ENCODE peak calls at places on chromosomes 12 and 14, in nine cellular contexts. One of them, this sample, is unnamed.

GRCh38 chr12:106205208-106206069 is 42.4 kb downstream of the CKAP4 start:
- DNase-seq in CD8-positive, alpha-beta T cell: no peak
- DNase-seq in brain microvascular endothelial cell: no peak
- DNase-seq in tibial nerve: no peak
- DNase-seq in IMR-90: no peak
- DNase-seq in OCI-LY7: no peak
- DNase-seq in AG09319: no peak
- DNase-seq in GM13976: no peak
- DNase-seq in AG10803: peak; percentile 35
- DNase-seq in this sample: no peak

GRCh38 chr14:76929927-76930326 is 98.6 kb downstream of the IRF2BPL start:
- DNase-seq in CD8-positive, alpha-beta T cell: peak; percentile 28
- DNase-seq in tibial nerve: no peak
- DNase-seq in AG10803: peak; percentile 31
- DNase-seq in IMR-90: no peak
- DNase-seq in brain microvascular endothelial cell: no peak
- DNase-seq in OCI-LY7: no peak
- DNase-seq in AG09319: no peak
- DNase-seq in GM13976: no peak
- DNase-seq in this sample: no peak

GRCh38 chr12:114976361-114976760 is 292.4 kb upstream of the TBX3 start:
- DNase-seq in OCI-LY7: no peak
- DNase-seq in CD8-positive, alpha-beta T cell: no peak
- DNase-seq in GM13976: no peak
- DNase-seq in AG09319: no peak
- DNase-seq in tibial nerve: no peak
- DNase-seq in brain microvascular endothelial cell: no peak
- DNase-seq in AG10803: peak; percentile 33
- DNase-seq in IMR-90: no peak
- DNase-seq in this sample: no peak

GRCh38 chr14:55373784-55374725 is 37.6 kb downstream of the ATG14 start:
- DNase-seq in brain microvascular endothelial cell: no peak
- DNase-seq in tibial nerve: no peak
- DNase-seq in GM13976: peak; percentile 71
- DNase-seq in AG09319: no peak
- DNase-seq in AG10803: no peak
- DNase-seq in IMR-90: peak; percentile 77
- DNase-seq in CD8-positive, alpha-beta T cell: no peak
- DNase-seq in OCI-LY7: peak; percentile 5
- DNase-seq in this sample: peak; percentile 57

GRCh38 chr14:99522934-99523660 is 41.9 kb downstream of the CCNK start:
- DNase-seq in tibial nerve: no peak
- DNase-seq in OCI-LY7: no peak
- DNase-seq in AG09319: no peak
- DNase-seq in GM13976: no peak
- DNase-seq in brain microvascular endothelial cell: no peak
- DNase-seq in CD8-positive, alpha-beta T cell: no peak
- DNase-seq in IMR-90: peak; percentile 23
- DNase-seq in AG10803: no peak
- DNase-seq in this sample: no peak

GRCh38 chr12:65263777-65264176 is 14.7 kb upstream of the MSRB3 start:
- DNase-seq in tibial nerve: no peak
- DNase-seq in brain microvascular endothelial cell: no peak
- DNase-seq in IMR-90: no peak
- DNase-seq in OCI-LY7: no peak
- DNase-seq in AG10803: no peak
- DNase-seq in AG09319: no peak
- DNase-seq in GM13976: no peak
- DNase-seq in CD8-positive, alpha-beta T cell: no peak
- DNase-seq in this sample: no peak

GRCh38 chr14:43039881-43040280 is 1433.2 kb downstream of the LRFN5 start:
- DNase-seq in CD8-positive, alpha-beta T cell: no peak
- DNase-seq in brain microvascular endothelial cell: no peak
- DNase-seq in GM13976: no peak
- DNase-seq in AG10803: no peak
- DNase-seq in OCI-LY7: no peak
- DNase-seq in IMR-90: no peak
- DNase-seq in AG09319: no peak
- DNase-seq in tibial nerve: no peak
- DNase-seq in this sample: no peak

GRCh38 chr14:33676135-33676566 is 274.7 kb downstream of the EGLN3 start:
- DNase-seq in AG09319: no peak
- DNase-seq in IMR-90: no peak
- DNase-seq in OCI-LY7: no peak
- DNase-seq in tibial nerve: peak; percentile 9
- DNase-seq in AG10803: no peak
- DNase-seq in CD8-positive, alpha-beta T cell: no peak
- DNase-seq in GM13976: no peak
- DNase-seq in brain microvascular endothelial cell: peak; percentile 69
- DNase-seq in this sample: no peak

GRCh38 chr12:53757095-53757770 is 5.5 kb upstream of the CISTR start:
- DNase-seq in AG09319: no peak
- DNase-seq in brain microvascular endothelial cell: peak; percentile 68
- DNase-seq in OCI-LY7: peak; percentile 87
- DNase-seq in tibial nerve: peak; percentile 74
- DNase-seq in CD8-positive, alpha-beta T cell: peak; percentile 69
- DNase-seq in GM13976: peak; percentile 89
- DNase-seq in IMR-90: peak; percentile 55
- DNase-seq in AG10803: peak; percentile 63
- DNase-seq in this sample: peak; percentile 89

GRCh38 chr14:97477353-97477752 is 680.2 kb downstream of the VRK1 start:
- DNase-seq in AG10803: no peak
- DNase-seq in CD8-positive, alpha-beta T cell: no peak
- DNase-seq in AG09319: no peak
- DNase-seq in brain microvascular endothelial cell: no peak
- DNase-seq in GM13976: no peak
- DNase-seq in IMR-90: no peak
- DNase-seq in OCI-LY7: no peak
- DNase-seq in tibial nerve: no peak
- DNase-seq in this sample: no peak

GRCh38 chr14:96108061-96108795 is 69.1 kb downstream of the C14orf132 start:
- DNase-seq in AG10803: no peak
- DNase-seq in IMR-90: no peak
- DNase-seq in AG09319: no peak
- DNase-seq in OCI-LY7: no peak
- DNase-seq in brain microvascular endothelial cell: no peak
- DNase-seq in CD8-positive, alpha-beta T cell: no peak
- DNase-seq in tibial nerve: no peak
- DNase-seq in GM13976: no peak
- DNase-seq in this sample: no peak

GRCh38 chr12:4444031-4444430 is 1.6 kb downstream of the FGF6 start:
- DNase-seq in OCI-LY7: no peak
- DNase-seq in GM13976: peak; percentile 10
- DNase-seq in brain microvascular endothelial cell: no peak
- DNase-seq in AG09319: no peak
- DNase-seq in AG10803: no peak
- DNase-seq in CD8-positive, alpha-beta T cell: no peak
- DNase-seq in tibial nerve: no peak
- DNase-seq in IMR-90: no peak
- DNase-seq in this sample: no peak

GRCh38 chr12:57737467-57738141 is 938 bp downstream of the AGAP2 start:
- DNase-seq in tibial nerve: no peak
- DNase-seq in GM13976: no peak
- DNase-seq in AG09319: no peak
- DNase-seq in CD8-positive, alpha-beta T cell: no peak
- DNase-seq in IMR-90: peak; percentile 7
- DNase-seq in OCI-LY7: no peak
- DNase-seq in brain microvascular endothelial cell: no peak
- DNase-seq in AG10803: no peak
- DNase-seq in this sample: no peak

GRCh38 chr12:52573743-52574142 is at the start of gene KRT74:
- DNase-seq in IMR-90: no peak
- DNase-seq in brain microvascular endothelial cell: no peak
- DNase-seq in OCI-LY7: no peak
- DNase-seq in CD8-positive, alpha-beta T cell: no peak
- DNase-seq in AG10803: no peak
- DNase-seq in GM13976: no peak
- DNase-seq in AG09319: no peak
- DNase-seq in tibial nerve: no peak
- DNase-seq in this sample: no peak

GRCh38 chr12:52575256-52575655 is 1.6 kb upstream of the KRT74 start:
- DNase-seq in CD8-positive, alpha-beta T cell: no peak
- DNase-seq in tibial nerve: no peak
- DNase-seq in AG10803: no peak
- DNase-seq in brain microvascular endothelial cell: no peak
- DNase-seq in GM13976: no peak
- DNase-seq in OCI-LY7: no peak
- DNase-seq in IMR-90: no peak
- DNase-seq in AG09319: no peak
- DNase-seq in this sample: no peak

GRCh38 chr12:52573306-52573705 is 337 bp downstream of the KRT74 start:
- DNase-seq in AG09319: no peak
- DNase-seq in OCI-LY7: no peak
- DNase-seq in tibial nerve: no peak
- DNase-seq in GM13976: no peak
- DNase-seq in brain microvascular endothelial cell: no peak
- DNase-seq in IMR-90: no peak
- DNase-seq in CD8-positive, alpha-beta T cell: no peak
- DNase-seq in AG10803: no peak
- DNase-seq in this sample: no peak

GRCh38 chr12:52577316-52577715 is 3.7 kb upstream of the KRT74 start:
- DNase-seq in GM13976: no peak
- DNase-seq in AG09319: no peak
- DNase-seq in brain microvascular endothelial cell: no peak
- DNase-seq in IMR-90: no peak
- DNase-seq in tibial nerve: no peak
- DNase-seq in AG10803: no peak
- DNase-seq in OCI-LY7: no peak
- DNase-seq in CD8-positive, alpha-beta T cell: no peak
- DNase-seq in this sample: no peak

DNA sequence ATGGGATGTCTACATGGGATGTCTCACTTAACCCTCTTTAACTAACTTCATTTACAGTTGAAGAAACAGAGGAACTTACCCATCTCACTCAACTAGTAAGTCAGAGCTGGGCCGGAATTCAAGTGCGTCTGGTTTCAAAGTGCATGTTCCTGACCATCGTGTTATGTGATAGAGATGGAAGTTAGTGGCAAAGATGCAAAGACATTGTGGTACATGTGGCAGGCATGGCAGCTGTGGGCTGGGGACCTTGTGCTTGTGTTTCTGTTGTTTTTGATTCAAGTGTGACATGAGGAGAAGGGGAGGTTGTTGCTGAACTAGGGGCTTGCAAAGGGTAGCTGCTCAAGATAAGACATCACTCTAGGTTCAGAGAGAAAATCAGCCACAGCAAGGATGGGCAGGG is 2.3 kb upstream of the KRT74 start:
- DNase-seq in OCI-LY7: no peak
- DNase-seq in CD8-positive, alpha-beta T cell: no peak
- DNase-seq in tibial nerve: no peak
- DNase-seq in brain microvascular endothelial cell: no peak
- DNase-seq in IMR-90: no peak
- DNase-seq in GM13976: no peak
- DNase-seq in AG09319: no peak
- DNase-seq in AG10803: no peak
- DNase-seq in this sample: no peak
- TF ChIP-seq CTCF in OCI-LY7: no peak
- TF ChIP-seq CTCF in CD8-positive, alpha-beta T cell: no peak
- TF ChIP-seq CTCF in tibial nerve: no peak
- TF ChIP-seq CTCF in brain microvascular endothelial cell: no peak
- TF ChIP-seq CTCF in IMR-90: no peak
- TF ChIP-seq CTCF in GM13976: no peak
- TF ChIP-seq CTCF in AG09319: no peak
- TF ChIP-seq CTCF in AG10803: no peak
- TF ChIP-seq CTCF in this sample: no peak

DNA sequence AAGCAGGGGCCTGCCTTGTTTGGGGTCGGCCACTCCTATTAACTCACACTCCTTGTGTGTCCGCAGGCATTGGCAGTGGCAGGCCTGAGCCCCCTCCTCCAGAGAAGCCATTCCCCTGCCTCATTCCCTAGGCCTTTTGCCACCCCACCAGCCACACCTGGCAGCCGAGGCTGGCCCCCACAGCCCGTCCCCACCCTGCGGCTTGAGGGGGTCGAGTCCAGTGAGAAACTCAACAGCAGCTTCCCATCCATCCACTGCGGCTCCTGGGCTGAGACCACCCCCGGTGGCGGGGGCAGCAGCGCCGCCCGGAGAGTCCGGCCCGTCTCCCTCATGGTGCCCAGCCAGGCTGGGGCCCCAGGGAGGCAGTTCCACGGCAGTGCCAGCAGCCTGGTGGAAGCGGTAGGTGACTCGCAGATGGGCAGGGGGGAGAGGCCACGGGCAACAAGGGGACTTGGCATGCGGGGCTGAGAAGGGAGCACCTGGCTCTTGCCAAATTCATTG is 106.3 kb upstream of the FKBP4 start:
- DNase-seq in CD8-positive, alpha-beta T cell: no peak
- DNase-seq in GM13976: no peak
- DNase-seq in tibial nerve: no peak
- DNase-seq in AG09319: no peak
- DNase-seq in AG10803: no peak
- DNase-seq in OCI-LY7: no peak
- DNase-seq in IMR-90: no peak
- DNase-seq in brain microvascular endothelial cell: no peak
- DNase-seq in this sample: no peak
- TF ChIP-seq CTCF in CD8-positive, alpha-beta T cell: no peak
- TF ChIP-seq CTCF in GM13976: no peak
- TF ChIP-seq CTCF in tibial nerve: no peak
- TF ChIP-seq CTCF in AG09319: no peak
- TF ChIP-seq CTCF in AG10803: no peak
- TF ChIP-seq CTCF in OCI-LY7: no peak
- TF ChIP-seq CTCF in IMR-90: no peak
- TF ChIP-seq CTCF in brain microvascular endothelial cell: no peak
- TF ChIP-seq CTCF in this sample: no peak

DNA sequence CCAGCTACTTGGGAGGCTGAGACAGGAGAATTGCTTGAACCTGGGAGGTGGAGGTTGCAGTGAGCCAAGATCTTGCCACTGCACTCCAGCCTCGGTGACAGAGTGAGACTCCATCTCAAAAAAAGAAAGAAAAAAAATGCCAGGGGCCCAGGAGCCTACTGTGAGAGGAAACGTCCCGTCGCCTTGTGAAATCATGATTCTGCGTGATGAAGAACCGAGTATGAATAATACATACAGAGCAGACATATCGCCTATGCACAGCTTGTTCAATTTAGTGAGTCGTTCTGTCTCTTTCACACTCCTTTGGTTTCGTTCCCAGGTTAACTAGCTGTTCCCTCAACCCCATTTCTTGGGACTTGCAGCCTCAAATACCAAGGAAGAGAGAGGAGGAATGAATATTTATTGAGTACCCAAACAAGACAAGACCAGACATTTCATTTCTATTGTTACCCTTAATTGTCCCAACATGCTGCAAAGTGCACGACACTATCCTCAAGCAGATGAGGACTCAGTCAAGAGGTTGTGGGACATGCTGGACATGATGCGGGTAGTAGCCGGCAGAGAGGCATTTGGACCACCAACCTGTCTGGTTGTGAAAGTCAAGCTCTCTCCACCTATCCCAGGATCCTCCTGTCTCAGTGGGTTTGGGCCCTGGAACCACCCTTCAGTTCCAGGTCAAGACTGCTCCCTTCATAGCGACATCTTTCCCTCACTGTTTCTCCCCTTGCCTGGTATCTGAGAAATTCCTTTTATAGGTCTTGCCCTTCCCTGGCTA is 8.6 kb upstream of the CD27 start:
- DNase-seq in AG09319: no peak
- DNase-seq in OCI-LY7: no peak
- DNase-seq in brain microvascular endothelial cell: no peak
- DNase-seq in GM13976: no peak
- DNase-seq in IMR-90: no peak
- DNase-seq in AG10803: no peak
- DNase-seq in CD8-positive, alpha-beta T cell: no peak
- DNase-seq in tibial nerve: no peak
- DNase-seq in this sample: no peak
- TF ChIP-seq CTCF in AG09319: no peak
- TF ChIP-seq CTCF in OCI-LY7: no peak
- TF ChIP-seq CTCF in brain microvascular endothelial cell: no peak
- TF ChIP-seq CTCF in GM13976: no peak
- TF ChIP-seq CTCF in IMR-90: no peak
- TF ChIP-seq CTCF in AG10803: no peak
- TF ChIP-seq CTCF in CD8-positive, alpha-beta T cell: no peak
- TF ChIP-seq CTCF in tibial nerve: no peak
- TF ChIP-seq CTCF in this sample: no peak

GRCh38 chr12:14936224-14936861 is 2.0 kb downstream of the ERP27 start:
- DNase-seq in AG09319: no peak
- DNase-seq in GM13976: no peak
- DNase-seq in IMR-90: no peak
- DNase-seq in tibial nerve: no peak
- DNase-seq in CD8-positive, alpha-beta T cell: no peak
- DNase-seq in OCI-LY7: no peak
- DNase-seq in brain microvascular endothelial cell: no peak
- DNase-seq in AG10803: no peak
- DNase-seq in this sample: no peak
- TF ChIP-seq CTCF in AG09319: no peak
- TF ChIP-seq CTCF in GM13976: no peak
- TF ChIP-seq CTCF in IMR-90: no peak
- TF ChIP-seq CTCF in tibial nerve: no peak
- TF ChIP-seq CTCF in CD8-positive, alpha-beta T cell: no peak
- TF ChIP-seq CTCF in OCI-LY7: peak; percentile 55
- TF ChIP-seq CTCF in brain microvascular endothelial cell: peak; percentile 62
- TF ChIP-seq CTCF in AG10803: no peak
- TF ChIP-seq CTCF in this sample: no peak